ENCODE peak calls at places on chromosomes 4 and X, in eight cellular contexts. B is SK-N-SH, N is GM12878, I is GM23338, M is HepG2, L is breast epithelium, V is Panc1, J is stomach. D is an unnamed sample.

GRCh38 chr4:99447513-99447912 is 12.4 kb upstream of the ADH7 start:
- DNase-seq in B (no peak), N (no peak), I (no peak), M (no peak), L (no peak), V (no peak), J (no peak), D (no peak)

GRCh38 chr4:99536148-99536728 is 25.4 kb downstream of the C4orf17 start:
- DNase-seq in B (peak), N (no peak), I (no peak), M (no peak), L (no peak), V (no peak), J (no peak), D (no peak)

GRCh38 chrX:154710309-154710708 is 40.6 kb downstream of the GAB3 start:
- DNase-seq in B (no peak), N (no peak), I (peak), M (no peak), L (no peak), V (no peak), J (no peak), D (no peak)

GRCh38 chrX:130184168-130184567 is 12.4 kb downstream of the RAB33A start:
- DNase-seq in B (no peak), N (no peak), I (no peak), M (no peak), L (no peak), V (no peak), J (no peak), D (no peak)

GRCh38 chr4:98786866-98787265 is 128.5 kb upstream of the TSPAN5 start:
- DNase-seq in B (no peak), N (no peak), I (no peak), M (peak), L (no peak), V (no peak), J (no peak), D (no peak)

GRCh38 chr4:170256807-170257206 is 167.1 kb upstream of the AADAT start:
- DNase-seq in B (no peak), N (no peak), I (no peak), M (no peak), L (no peak), V (no peak), J (no peak), D (no peak)

GRCh38 chrX:22922961-22923360 is 76.8 kb upstream of the DDX53 start:
- DNase-seq in B (no peak), N (no peak), I (no peak), M (no peak), L (no peak), V (no peak), J (no peak), D (no peak)

GRCh38 chr4:25792200-25792791 is 70.5 kb downstream of the SEL1L3 start:
- DNase-seq in B (peak), N (no peak), I (peak), M (peak), L (no peak), V (no peak), J (peak), D (peak)

GRCh38 chr4:6938237-6938636 is 28.6 kb downstream of the TBC1D14 start:
- DNase-seq in B (no peak), N (no peak), I (no peak), M (no peak), L (no peak), V (no peak), J (no peak), D (peak)

GRCh38 chr4:153148796-153149195 is 55.4 kb upstream of the TRIM2 start:
- DNase-seq in B (no peak), N (no peak), I (no peak), M (no peak), L (no peak), V (no peak), J (no peak), D (no peak)

DNA sequence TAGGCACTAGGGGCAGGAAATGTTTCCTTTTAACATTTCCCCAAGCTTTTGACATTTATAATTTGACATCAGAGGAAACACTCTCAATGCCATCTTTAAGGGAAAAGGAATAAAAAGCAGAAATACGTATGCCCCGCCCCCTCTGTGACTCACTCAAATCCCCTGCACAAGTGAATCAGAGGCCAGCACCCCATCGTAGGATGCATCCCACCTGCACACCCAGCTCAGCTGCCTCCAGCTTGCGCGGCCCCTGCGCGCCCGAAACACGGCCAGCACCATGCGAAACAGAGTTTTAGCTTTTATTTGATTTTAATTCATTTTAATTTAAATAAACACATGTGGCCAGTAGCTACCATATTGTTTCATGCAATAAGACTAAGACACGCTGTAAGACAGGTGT is 29.5 kb downstream of the ABLIM2 start:
- DNase-seq in B (no peak), N (no peak), I (no peak), M (no peak), L (no peak), V (no peak), J (no peak), D (no peak)
- H3K27ac ChIP-seq in B (no peak), N (no peak), I (no peak), M (no peak), L (no peak), V (no peak), J (no peak), D (no peak)

GRCh38 chrX:105173071-105173470 is 47.4 kb downstream of the TEX13A start:
- DNase-seq in B (no peak), N (no peak), I (no peak), M (no peak), L (no peak), V (no peak), J (no peak), D (no peak)

GRCh38 chrX:105167233-105167632 is 53.3 kb downstream of the TEX13A start:
- DNase-seq in B (no peak), N (no peak), I (no peak), M (no peak), L (no peak), V (no peak), J (no peak), D (no peak)
- TF ChIP-seq CTCF in B (no peak), N (no peak), I (no peak), M (no peak), L (no peak), V (no peak), J (no peak), D (no peak)

GRCh38 chrX:69615779-69616519 is at the start of gene EDA:
- DNase-seq in B (peak), N (no peak), I (peak), M (peak), L (peak), V (no peak), J (peak), D (peak)
- TF ChIP-seq POLR2AphosphoS5 in B (no peak), N (no peak), I (no peak), M (no peak), L (no peak), V (no peak), J (peak), D (no peak)

DNA sequence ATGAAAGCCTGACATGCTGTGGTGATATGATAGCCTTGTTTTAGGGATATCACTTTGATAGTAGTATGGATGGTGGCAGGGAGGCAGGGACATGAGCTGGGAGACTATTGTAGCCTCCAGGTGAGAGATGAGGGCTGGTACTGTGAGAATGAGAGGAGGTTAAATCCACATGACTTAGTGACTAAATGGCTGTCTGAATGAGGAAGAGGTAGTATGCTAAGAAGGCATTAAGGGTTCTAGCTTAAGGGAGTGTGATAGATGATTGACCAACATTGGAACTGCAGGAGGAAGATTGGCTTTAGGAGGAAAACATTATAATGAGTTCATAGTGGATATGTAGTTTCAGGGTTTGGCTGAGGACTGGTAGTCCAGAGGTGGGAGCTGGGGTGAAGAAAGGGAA is 195.0 kb upstream of the ANK2 start:
- DNase-seq in B (no peak), N (no peak), I (no peak), M (no peak), L (no peak), V (no peak), J (no peak), D (no peak)
- H3K27ac ChIP-seq in B (no peak), N (no peak), I (no peak), M (no peak), L (no peak), V (no peak), J (no peak), D (no peak)

D was measured in HL-60.